ENCODE peak calls at places on chromosomes 16 and 17, in four cellular contexts. One of them, this sample, is unnamed.

GRCh38 chr17:40818343-40818732 is 4.1 kb downstream of the KRT10 start:
- DNase-seq in HepG2: no peak
- DNase-seq in K562: no peak
- DNase-seq in HCT116: no peak
- DNase-seq in this sample: no peak

GRCh38 chr17:78316115-78316866 is 43.6 kb downstream of the SOCS3 start:
- DNase-seq in K562: peak
- DNase-seq in HepG2: no peak
- DNase-seq in HCT116: no peak
- DNase-seq in this sample: peak

GRCh38 chr17:10034719-10035475 is 129.8 kb upstream of the RCVRN start:
- DNase-seq in K562: no peak
- DNase-seq in HepG2: no peak
- DNase-seq in HCT116: no peak
- DNase-seq in this sample: no peak

GRCh38 chr17:79633937-79634813 is 23.3 kb upstream of the RBFOX3 start:
- DNase-seq in K562: no peak
- DNase-seq in HepG2: no peak
- DNase-seq in HCT116: no peak
- DNase-seq in this sample: peak

GRCh38 chr17:37576281-37576680 is 32.9 kb downstream of the SYNRG start:
- DNase-seq in K562: no peak
- DNase-seq in HCT116: no peak
- DNase-seq in HepG2: no peak
- DNase-seq in this sample: no peak

GRCh38 chr17:66300956-66301355 is 1.5 kb upstream of the PRKCA start:
- DNase-seq in HCT116: no peak
- DNase-seq in K562: no peak
- DNase-seq in HepG2: no peak
- DNase-seq in this sample: no peak

GRCh38 chr16:78259883-78260282 is 160.4 kb downstream of the WWOX start:
- DNase-seq in K562: no peak
- DNase-seq in HepG2: no peak
- DNase-seq in HCT116: no peak
- DNase-seq in this sample: no peak

GRCh38 chr17:22435231-22435974 is 743.1 kb downstream of the KCNJ18 start:
- DNase-seq in HepG2: no peak
- DNase-seq in K562: peak
- DNase-seq in HCT116: no peak
- DNase-seq in this sample: peak

GRCh38 chr16:71781741-71782140 is 26.9 kb downstream of the AP1G1 start:
- DNase-seq in HCT116: no peak
- DNase-seq in HepG2: peak
- DNase-seq in K562: no peak
- DNase-seq in this sample: no peak

GRCh38 chr17:66240630-66241029 is 11.4 kb upstream of the APOH start:
- DNase-seq in K562: no peak
- DNase-seq in HCT116: no peak
- DNase-seq in HepG2: no peak
- DNase-seq in this sample: no peak

DNA sequence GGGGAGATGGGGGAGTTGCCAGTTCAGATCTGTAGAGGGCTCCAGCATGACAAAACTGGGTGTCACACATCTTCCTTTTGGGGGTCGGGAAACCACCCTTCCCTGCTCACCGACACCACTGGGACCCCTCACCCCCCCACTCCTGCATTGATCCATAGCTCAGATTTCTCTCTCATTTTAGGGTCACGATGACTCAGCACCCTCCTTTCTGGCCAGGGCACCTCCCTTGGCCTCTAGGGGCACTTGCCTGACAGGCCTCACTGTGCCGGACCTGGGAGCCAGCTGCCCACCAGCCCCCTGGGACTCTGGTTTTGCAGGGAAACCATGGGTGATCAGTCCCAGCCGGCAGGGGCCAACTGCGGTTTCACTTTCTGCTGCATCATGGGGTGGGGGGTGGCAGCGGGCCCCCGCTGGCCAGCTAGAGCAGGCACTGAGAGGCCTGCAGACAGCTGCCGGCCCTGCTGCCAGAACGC is 239.4 kb downstream of the MRTFB start:
- DNase-seq in HepG2: peak
- DNase-seq in K562: peak
- DNase-seq in HCT116: no peak
- DNase-seq in this sample: peak
- H3K27ac ChIP-seq in HepG2: peak
- H3K27ac ChIP-seq in K562: no peak
- H3K27ac ChIP-seq in HCT116: peak
- H3K27ac ChIP-seq in this sample: no peak

GRCh38 chr17:80789356-80789902 is 202.2 kb upstream of the CHMP6 start:
- DNase-seq in HepG2: no peak
- DNase-seq in HCT116: peak
- DNase-seq in K562: no peak
- DNase-seq in this sample: no peak
- TF ChIP-seq ELF1 in HepG2: no peak
- TF ChIP-seq ELF1 in HCT116: no peak
- TF ChIP-seq ELF1 in K562: no peak
- TF ChIP-seq ELF1 in this sample: no peak

DNA sequence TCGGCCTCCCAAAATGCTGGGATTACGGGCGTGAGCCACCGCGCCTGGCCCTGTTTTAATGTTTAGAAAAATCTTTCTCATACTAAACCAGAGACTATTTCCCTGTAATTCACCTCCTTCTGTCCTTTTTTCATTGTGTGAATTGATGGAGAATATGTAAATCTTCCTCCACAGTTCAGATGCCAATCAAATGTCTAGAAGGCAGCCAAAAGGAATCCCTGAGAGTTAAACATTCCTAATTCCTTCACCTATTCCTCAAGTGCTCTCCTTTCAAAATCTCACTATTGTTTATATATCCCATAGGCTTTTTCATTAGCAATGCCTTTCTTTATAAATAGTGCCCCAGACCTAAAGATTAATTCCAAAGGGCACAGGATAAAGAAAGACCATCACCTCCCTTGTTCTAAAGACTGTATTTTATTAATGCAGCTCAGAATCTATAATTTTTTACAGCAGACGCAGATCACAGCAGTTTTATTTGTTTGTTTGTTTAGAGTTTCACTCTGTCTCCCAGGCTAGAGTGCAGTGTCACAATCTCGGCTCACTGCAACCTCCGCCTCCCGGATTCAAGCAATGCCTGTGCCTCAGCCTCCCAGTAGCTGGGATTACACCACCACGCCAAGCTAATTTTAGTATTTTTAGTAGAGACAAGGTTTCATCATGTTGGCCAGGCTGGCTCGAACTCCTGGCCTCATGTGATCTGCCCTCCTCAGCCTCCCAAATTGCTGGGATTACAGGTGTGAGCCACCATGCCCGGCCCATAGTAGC is 30.5 kb downstream of the COPZ2 start:
- DNase-seq in HepG2: no peak
- DNase-seq in HCT116: no peak
- DNase-seq in K562: no peak
- DNase-seq in this sample: no peak
- H3K27ac ChIP-seq in HepG2: no peak
- H3K27ac ChIP-seq in HCT116: no peak
- H3K27ac ChIP-seq in K562: no peak
- H3K27ac ChIP-seq in this sample: no peak

GRCh38 chr17:63984651-63985386 is 12.1 kb upstream of the SCN4A start:
- DNase-seq in HepG2: peak
- DNase-seq in HCT116: peak
- DNase-seq in K562: peak
- DNase-seq in this sample: no peak

GRCh38 chr17:63984206-63984605 is 11.5 kb upstream of the SCN4A start:
- DNase-seq in HCT116: no peak
- DNase-seq in HepG2: no peak
- DNase-seq in K562: no peak
- DNase-seq in this sample: no peak

GRCh38 chr17:63985387-63986140 is 12.6 kb upstream of the PRR29 start:
- DNase-seq in HCT116: no peak
- DNase-seq in HepG2: no peak
- DNase-seq in K562: no peak
- DNase-seq in this sample: no peak

GRCh38 chr17:63986842-63987615 is 11.1 kb upstream of the PRR29 start:
- DNase-seq in HCT116: no peak
- DNase-seq in HepG2: no peak
- DNase-seq in K562: no peak
- DNase-seq in this sample: no peak

GRCh38 chr17:63983326-63983725 is 10.6 kb upstream of the SCN4A start:
- DNase-seq in K562: no peak
- DNase-seq in HepG2: no peak
- DNase-seq in HCT116: no peak
- DNase-seq in this sample: no peak
- TF ChIP-seq ELF1 in K562: no peak
- TF ChIP-seq ELF1 in HepG2: no peak
- TF ChIP-seq ELF1 in HCT116: no peak
- TF ChIP-seq ELF1 in this sample: no peak

GRCh38 chr17:42001729-42002128 is 15.5 kb downstream of the DNAJC7 start:
- DNase-seq in HepG2: no peak
- DNase-seq in HCT116: no peak
- DNase-seq in K562: no peak
- DNase-seq in this sample: no peak

GRCh38 chr17:42002175-42002791 is 15.0 kb downstream of the DNAJC7 start:
- DNase-seq in HCT116: no peak
- DNase-seq in HepG2: no peak
- DNase-seq in K562: no peak
- DNase-seq in this sample: no peak

GRCh38 chr17:42000399-42001076 is 16.7 kb downstream of the DNAJC7 start:
- DNase-seq in HepG2: no peak
- DNase-seq in K562: no peak
- DNase-seq in HCT116: no peak
- DNase-seq in this sample: no peak

GRCh38 chr17:41996855-41997164 is 20.4 kb downstream of the DNAJC7 start:
- DNase-seq in HepG2: no peak
- DNase-seq in HCT116: no peak
- DNase-seq in K562: no peak
- DNase-seq in this sample: no peak

DNA sequence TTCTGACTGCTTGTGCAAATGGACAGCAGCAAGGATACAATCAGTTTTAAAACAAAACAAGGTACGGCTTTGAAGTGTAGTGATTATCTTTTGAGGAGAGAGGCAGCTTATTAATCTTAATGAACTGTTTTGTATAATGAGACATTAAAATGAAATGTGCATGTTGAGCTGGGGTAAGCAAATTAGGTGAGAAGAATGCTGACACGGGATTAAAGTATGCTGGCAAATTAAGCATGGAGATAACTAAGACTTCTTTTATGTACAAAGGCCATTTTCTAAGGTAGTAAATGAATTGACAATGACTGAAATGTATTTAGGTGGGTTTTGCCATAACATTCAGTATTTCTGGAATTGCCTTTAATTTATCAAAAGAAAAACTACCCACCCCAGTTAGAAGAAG is 18.7 kb downstream of the DNAJC7 start:
- DNase-seq in HepG2: no peak
- DNase-seq in K562: no peak
- DNase-seq in HCT116: no peak
- DNase-seq in this sample: no peak
- H3K27ac ChIP-seq in HepG2: no peak
- H3K27ac ChIP-seq in K562: no peak
- H3K27ac ChIP-seq in HCT116: no peak
- H3K27ac ChIP-seq in this sample: no peak

This sample was measured in SK-N-SH.